ENCODE peak calls at places on chromosomes 13 and 19, in six cellular contexts. H is activated T-cell treated with anti-CD3 and anti-CD28 coated beads for 1 hour; D is esophagus squamous epithelium; V is CD8-positive, alpha-beta T cell; O is lower lobe of right lung; S is uterus. N is an unnamed sample.

GRCh38 chr19:33500991-33501390 is 20.6 kb downstream of the PEPD start:
- DNase-seq in H (no peak), D (no peak), V (no peak), O (peak; percentile 23), S (no peak), N (no peak)

GRCh38 chr19:40321566-40322270 is 26.5 kb downstream of the C19orf47 start:
- DNase-seq in H (no peak), D (no peak), V (no peak), O (no peak), S (no peak), N (no peak)

GRCh38 chr13:56720841-56721240 is 419.9 kb upstream of the PRR20A start:
- DNase-seq in H (no peak), D (no peak), V (no peak), O (no peak), S (no peak), N (no peak)

GRCh38 chr13:67440240-67440639 is 210.1 kb upstream of the PCDH9 start:
- DNase-seq in H (no peak), D (no peak), V (no peak), O (no peak), S (no peak), N (no peak)

GRCh38 chr13:94247890-94248289 is 231.6 kb downstream of the DCT start:
- DNase-seq in H (no peak), D (no peak), V (no peak), O (no peak), S (no peak), N (no peak)

GRCh38 chr13:83274679-83275078 is 607.6 kb downstream of the SLITRK1 start:
- DNase-seq in H (no peak), D (no peak), V (no peak), O (no peak), S (no peak), N (no peak)

GRCh38 chr19:10624585-10624984 is 768 bp upstream of the SLC44A2 start:
- DNase-seq in H (no peak), D (no peak), V (peak; percentile 6), O (no peak), S (no peak), N (no peak)

GRCh38 chr13:91668844-91669495 is 270.5 kb downstream of the GPC5 start:
- DNase-seq in H (no peak), D (no peak), V (no peak), O (no peak), S (no peak), N (no peak)

GRCh38 chr13:30045916-30046704 is 195.7 kb upstream of the UBL3 start:
- DNase-seq in H (no peak), D (no peak), V (no peak), O (no peak), S (no peak), N (no peak)

GRCh38 chr13:29106651-29107050 is 286.5 kb downstream of the MTUS2 start:
- DNase-seq in H (no peak), D (no peak), V (no peak), O (no peak), S (no peak), N (no peak)

GRCh38 chr19:47020132-47020805 is 632 bp downstream of the NPAS1 start:
- DNase-seq in H (no peak), D (no peak), V (no peak), O (no peak), S (no peak), N (no peak)

GRCh38 chr13:82654851-82655517 is 1227.3 kb downstream of the SLITRK1 start:
- DNase-seq in H (no peak), D (no peak), V (no peak), O (peak; percentile 58), S (no peak), N (peak; percentile 86)

GRCh38 chr13:38166121-38166520 is 183.5 kb upstream of the UFM1 start:
- DNase-seq in H (no peak), D (no peak), V (no peak), O (no peak), S (no peak), N (no peak)

GRCh38 chr19:29927944-29928669 is 13.9 kb upstream of the URI1 start:
- DNase-seq in H (no peak), D (no peak), V (no peak), O (no peak), S (no peak), N (no peak)

N was measured in Right ventricle myocardium superior.